ENCODE peak calls at places on chromosomes 6 and 20, in four cellular contexts. Y is heart right ventricle, G is GM23338, R is neural crest cell. J is an unnamed sample.

GRCh38 chr6:17385660-17386059 is 7.7 kb upstream of the CAP2 start:
- DNase-seq in Y (no peak), G (no peak), R (no peak), J (no peak)

GRCh38 chr20:37670426-37670825 is 23.4 kb upstream of the CTNNBL1 start:
- DNase-seq in Y (peak), G (no peak), R (no peak), J (no peak)

GRCh38 chr20:57711826-57712225 is 2.0 kb upstream of the PMEPA1 start:
- DNase-seq in Y (no peak), G (no peak), R (no peak), J (peak)

GRCh38 chr6:165729307-165729936 is 66.4 kb upstream of the PDE10A start:
- DNase-seq in Y (no peak), G (peak), R (peak), J (peak)

GRCh38 chr6:19452495-19452894 is 384.7 kb upstream of the ID4 start:
- DNase-seq in Y (no peak), G (peak), R (no peak), J (no peak)

GRCh38 chr6:85041376-85041775 is 277.0 kb upstream of the TBX18 start:
- DNase-seq in Y (no peak), G (no peak), R (no peak), J (no peak)

GRCh38 chr20:45826381-45827019 is 612 bp downstream of the TNNC2 start:
- DNase-seq in Y (peak), G (no peak), R (no peak), J (no peak)

GRCh38 chr6:14072084-14072483 is 45.5 kb upstream of the CD83 start:
- DNase-seq in Y (no peak), G (no peak), R (no peak), J (no peak)

GRCh38 chr6:135008941-135009290 is 45.7 kb downstream of the HBS1L start:
- DNase-seq in Y (no peak), G (no peak), R (no peak), J (no peak)

GRCh38 chr6:159110013-159110412 is 59.2 kb upstream of the FNDC1 start:
- DNase-seq in Y (no peak), G (peak), R (peak), J (peak)

GRCh38 chr20:32706486-32706885 is 32.7 kb upstream of the C20orf203 start:
- DNase-seq in Y (no peak), G (no peak), R (no peak), J (no peak)

GRCh38 chr6:168397011-168397410 is 44.0 kb upstream of the SMOC2 start:
- DNase-seq in Y (no peak), G (no peak), R (no peak), J (no peak)

GRCh38 chr6:117976030-117976651 is 69.1 kb downstream of the SLC35F1 start:
- DNase-seq in Y (no peak), G (peak), R (peak), J (peak)

GRCh38 chr20:48708630-48709029 is 119.2 kb downstream of the PREX1 start:
- DNase-seq in Y (no peak), G (no peak), R (no peak), J (no peak)

GRCh38 chr6:129565331-129565730 is 144.6 kb downstream of the ARHGAP18 start:
- DNase-seq in Y (no peak), G (peak), R (no peak), J (no peak)

GRCh38 chr6:123189805-123190204 is 193.8 kb downstream of the CLVS2 start:
- DNase-seq in Y (no peak), G (peak), R (no peak), J (no peak)

GRCh38 chr6:167910652-167911051 is 83.9 kb downstream of the AFDN start:
- DNase-seq in Y (no peak), G (no peak), R (no peak), J (no peak)

GRCh38 chr6:170224694-170225660 is 65.9 kb downstream of the DLL1 start:
- DNase-seq in Y (no peak), G (no peak), R (no peak), J (peak)

GRCh38 chr20:63079971-63080370 is 73.2 kb upstream of the BHLHE23 start:
- DNase-seq in Y (no peak), G (no peak), R (no peak), J (no peak)
- TF ChIP-seq CTCF in Y (no peak), G (no peak), R (no peak), J (no peak)

DNA sequence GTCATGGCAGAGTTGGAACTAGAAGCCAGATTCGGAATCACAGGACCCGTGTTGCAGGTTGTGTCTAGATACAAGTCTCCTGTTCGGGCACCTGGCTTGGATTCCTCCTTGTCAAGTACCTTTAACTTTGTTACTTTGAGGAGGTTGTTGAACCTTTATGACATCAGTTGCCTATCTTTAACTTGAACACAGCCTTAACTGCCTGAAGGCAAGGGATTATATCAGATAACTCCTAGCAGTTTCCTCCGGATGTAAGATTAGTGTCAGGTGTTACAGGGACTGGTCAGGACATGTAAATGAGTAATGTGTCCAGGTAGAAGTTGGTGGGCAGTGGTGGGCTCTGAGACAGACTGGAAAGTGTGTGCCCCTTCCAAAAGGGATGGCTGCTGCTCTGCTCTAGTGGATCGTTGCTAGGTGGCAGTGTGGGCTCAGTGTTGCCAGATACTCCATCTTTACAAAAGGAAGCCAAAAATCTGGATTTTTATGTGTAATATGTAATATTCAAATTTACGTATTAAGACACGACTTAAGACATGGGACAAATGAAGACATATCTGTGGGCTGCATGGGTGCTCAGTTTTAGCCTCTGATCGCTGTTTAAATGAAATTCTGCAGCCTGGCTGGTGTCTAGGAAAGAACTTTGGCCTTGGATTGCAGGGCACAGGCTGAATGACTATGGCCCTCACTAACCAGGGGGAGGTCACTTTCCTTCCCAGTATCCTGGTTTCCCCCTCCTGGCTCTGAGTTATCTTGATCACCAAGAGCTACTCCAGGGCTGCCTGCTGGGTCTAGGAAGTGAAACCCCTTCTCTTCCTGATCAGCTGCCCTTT is 27.1 kb downstream of the CHMP4B start:
- DNase-seq in Y (no peak), G (no peak), R (no peak), J (no peak)
- TF ChIP-seq CTCF in Y (peak), G (peak), R (peak), J (no peak)

DNA sequence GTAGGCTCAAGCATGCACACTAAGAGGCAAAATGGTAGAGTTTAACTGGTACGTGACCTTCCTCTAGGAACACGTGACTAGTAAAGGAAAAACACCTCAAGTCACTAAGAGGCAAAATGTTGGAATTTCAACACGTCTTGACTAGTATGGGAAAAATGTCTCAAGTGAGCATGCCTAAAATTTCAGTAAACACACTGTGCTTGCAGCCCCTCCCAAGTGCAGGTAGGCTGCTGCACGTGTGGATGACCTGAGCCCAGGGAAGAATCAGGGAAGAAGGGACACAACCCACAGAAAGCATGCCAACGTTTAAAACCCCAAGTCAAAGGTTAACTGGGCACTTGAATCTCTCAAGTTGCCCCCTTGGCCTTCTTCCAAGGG is 162.2 kb downstream of the TENT5A start:
- DNase-seq in Y (no peak), G (no peak), R (no peak), J (no peak)
- TF ChIP-seq CTCF in Y (no peak), G (no peak), R (no peak), J (no peak)

GRCh38 chr20:52539891-52540290 is 348.3 kb upstream of the ZFP64 start:
- DNase-seq in Y (no peak), G (peak), R (no peak), J (no peak)
- TF ChIP-seq CTCF in Y (no peak), G (peak), R (no peak), J (no peak)

J was measured in Calu3.